ENCODE peak calls at places on chromosomes 11 and 22, in seven cellular contexts. R is stimulated activated CD4-positive, alpha-beta T cell treated with anti-CD3 and anti-CD28 coated beads, Interleukin-1b, Interleukin-23, amount 100 ng/mL, for 24 hours; W is pulmonary artery endothelial cell; K is activated T-helper 9 cell treated with anti-CD3 and anti-CD28 coated beads, Interleukin-2, amount 50 U/mL, for 16 hours; G is Right ventricle myocardium superior; B is midbrain; X is PC-3. A is an unnamed sample.

GRCh38 chr11:63523151-63523550 is 13.5 kb upstream of the PLAAT4 start:
- DNase-seq in R (no peak), W (no peak), K (no peak), G (no peak), B (no peak), X (peak; percentile 87), A (no peak)

GRCh38 chr22:38793721-38794466 is at the start of gene DNAL4:
- DNase-seq in R (peak; percentile 81), W (peak; percentile 93), K (peak; percentile 80), G (peak; percentile 96), B (peak; percentile 98), X (peak; percentile 98), A (peak; percentile 87)

GRCh38 chr11:110471315-110471714 is 41.6 kb downstream of the FDX1 start:
- DNase-seq in R (no peak), W (no peak), K (no peak), G (no peak), B (no peak), X (no peak), A (no peak)

GRCh38 chr22:36808611-36809344 is 8.1 kb downstream of the PVALB start:
- DNase-seq in R (no peak), W (no peak), K (no peak), G (no peak), B (no peak), X (no peak), A (no peak)

GRCh38 chr11:130223291-130223971 is 63.8 kb downstream of the ST14 start:
- DNase-seq in R (no peak), W (no peak), K (no peak), G (no peak), B (no peak), X (peak; percentile 27), A (no peak)

GRCh38 chr22:24507742-24508141 is 12.6 kb downstream of the UPB1 start:
- DNase-seq in R (no peak), W (no peak), K (no peak), G (no peak), B (no peak), X (no peak), A (no peak)

GRCh38 chr22:23591203-23591791 is 11.2 kb upstream of the IGLL1 start:
- DNase-seq in R (peak; percentile 45), W (peak; percentile 26), K (peak; percentile 12), G (peak; percentile 69), B (peak; percentile 39), X (peak; percentile 51), A (no peak)

GRCh38 chr22:42114721-42115120 is 15.9 kb downstream of the CYP2D6 start:
- DNase-seq in R (no peak), W (no peak), K (no peak), G (no peak), B (no peak), X (peak; percentile 5), A (no peak)

GRCh38 chr22:42473484-42474193 is 41.4 kb upstream of the NFAM1 start:
- DNase-seq in R (no peak), W (peak; percentile 8), K (no peak), G (no peak), B (peak; percentile 39), X (peak; percentile 56), A (peak; percentile 62)

GRCh38 chr11:47955356-47955755 is 25.0 kb upstream of the PTPRJ start:
- DNase-seq in R (no peak), W (no peak), K (no peak), G (no peak), B (no peak), X (no peak), A (no peak)

GRCh38 chr22:38235240-38235850 is 33.6 kb downstream of the MAFF start:
- DNase-seq in R (no peak), W (no peak), K (no peak), G (no peak), B (no peak), X (no peak), A (no peak)

GRCh38 chr22:46534177-46534776 is 3.1 kb downstream of the CELSR1 start:
- DNase-seq in R (no peak), W (no peak), K (no peak), G (no peak), B (no peak), X (no peak), A (no peak)